ENCODE peak calls at places on chromosomes 6 and 20, in six cellular contexts. A is fibroblast of the conjunctiva; M is stimulated activated CD8-positive, alpha-beta memory T cell treated with anti-CD3 and anti-CD28 coated beads, Interleukin-2, amount 100 ng/mL, for 1 hour; Z is left ventricle myocardium superior; W is ureter; T is PC-3. H is an unnamed sample.

GRCh38 chr6:145042559-145042958 is 692.8 kb downstream of the EPM2A start:
- DNase-seq in A (no peak), T (no peak), M (no peak), Z (no peak), W (no peak), H (no peak)

GRCh38 chr6:17494919-17495318 is 101.5 kb downstream of the CAP2 start:
- DNase-seq in Z (no peak), W (no peak), M (no peak), A (no peak), T (no peak), H (no peak)

GRCh38 chr20:61924211-61924857 is 141.3 kb downstream of the TAF4 start:
- DNase-seq in M (no peak), W (no peak), Z (peak; percentile 14), A (no peak), T (no peak), H (no peak)

GRCh38 chr20:53959849-53960585 is 110.4 kb downstream of the BCAS1 start:
- DNase-seq in Z (no peak), A (peak; percentile 57), W (no peak), T (peak; percentile 27), M (no peak), H (no peak)

GRCh38 chr20:7770578-7770977 is 169.7 kb downstream of the HAO1 start:
- DNase-seq in M (no peak), T (peak; percentile 73), Z (no peak), A (no peak), W (no peak), H (no peak)

GRCh38 chr6:11847515-11848244 is 69.1 kb upstream of the ADTRP start:
- DNase-seq in M (no peak), A (no peak), T (no peak), Z (no peak), W (no peak), H (no peak)

GRCh38 chr6:125947581-125947980 is 9.0 kb upstream of the HINT3 start:
- DNase-seq in Z (no peak), W (no peak), M (no peak), T (peak; percentile 31), A (no peak), H (peak; percentile 82)

GRCh38 chr20:46974669-46975434 is 80.2 kb downstream of the EYA2 start:
- DNase-seq in W (peak; percentile 66), Z (no peak), T (no peak), M (no peak), A (no peak), H (no peak)

GRCh38 chr6:155398221-155398620 is 57.4 kb downstream of the NOX3 start:
- DNase-seq in A (no peak), Z (no peak), M (no peak), W (no peak), T (no peak), H (no peak)

GRCh38 chr6:5529733-5530132 is 268.4 kb downstream of the FARS2 start:
- DNase-seq in M (no peak), T (no peak), W (no peak), A (no peak), Z (no peak), H (no peak)

GRCh38 chr6:111759836-111760785 is 113.1 kb downstream of the FYN start:
- DNase-seq in T (no peak), W (no peak), M (no peak), Z (no peak), A (peak; percentile 71), H (no peak)

GRCh38 chr6:15763364-15763763 is 100.5 kb upstream of the DTNBP1 start:
- DNase-seq in M (no peak), T (no peak), Z (no peak), W (no peak), A (no peak), H (no peak)

GRCh38 chr6:160299559-160299958 is 40.9 kb upstream of the SLC22A2 start:
- DNase-seq in M (no peak), W (no peak), A (no peak), T (no peak), Z (no peak), H (no peak)

GRCh38 chr6:93057584-93057983 is 361.8 kb downstream of the EPHA7 start:
- DNase-seq in W (no peak), Z (no peak), A (no peak), T (no peak), M (no peak), H (no peak)

GRCh38 chr6:119672725-119673124 is 323.2 kb upstream of the MAN1A1 start:
- DNase-seq in T (no peak), A (no peak), Z (no peak), M (no peak), W (no peak), H (no peak)

GRCh38 chr6:5020142-5020541 is 16.3 kb upstream of the RPP40 start:
- DNase-seq in Z (no peak), A (no peak), T (no peak), W (no peak), M (no peak), H (no peak)

GRCh38 chr6:14799928-14800327 is 445.9 kb upstream of the JARID2 start:
- DNase-seq in A (peak; percentile 71), M (no peak), T (peak; percentile 72), Z (peak; percentile 77), W (no peak), H (peak; percentile 81)

GRCh38 chr20:19944772-19945459 is 72.2 kb upstream of the NAA20 start:
- DNase-seq in Z (no peak), W (no peak), T (no peak), A (no peak), M (no peak), H (no peak)

GRCh38 chr20:53897884-53898557 is 172.4 kb downstream of the BCAS1 start:
- DNase-seq in T (no peak), Z (no peak), A (no peak), M (no peak), W (no peak), H (no peak)

GRCh38 chr6:170347091-170347490 is 40.5 kb downstream of the FAM120B start:
- DNase-seq in T (peak; percentile 11), M (no peak), Z (no peak), A (no peak), W (no peak), H (no peak)

GRCh38 chr6:5637714-5638113 is 369.0 kb downstream of the NRN1 start:
- DNase-seq in M (no peak), Z (no peak), A (no peak), T (no peak), W (no peak), H (no peak)

GRCh38 chr6:7628479-7628878 is 38.5 kb downstream of the SNRNP48 start:
- DNase-seq in W (no peak), Z (no peak), A (no peak), M (no peak), T (no peak), H (no peak)

GRCh38 chr6:18323935-18324707 is 59.8 kb upstream of the DEK start:
- DNase-seq in A (peak; percentile 21), W (no peak), T (peak; percentile 78), Z (no peak), M (no peak), H (peak; percentile 19)

GRCh38 chr6:21354805-21355238 is 238.7 kb upstream of the SOX4 start:
- DNase-seq in M (no peak), A (no peak), Z (no peak), T (no peak), W (no peak), H (no peak)

GRCh38 chr6:31041372-31041974 is 31.2 kb downstream of the MUC22 start:
- DNase-seq in W (no peak), T (no peak), A (no peak), Z (no peak), M (no peak), H (no peak)

GRCh38 chr6:42013134-42013516 is 37.2 kb upstream of the TAF8 start:
- DNase-seq in A (no peak), M (no peak), W (no peak), Z (no peak), T (no peak), H (no peak)